ENCODE peak calls at places on chromosomes 5 and 9, in nine cellular contexts. T, W, U, L, X, B, C, H and O are unnamed samples.

GRCh38 chr5:34916518-34916917 is 1.0 kb downstream of the BRIX1 start:
- DNase-seq in B (no peak), U (no peak), W (no peak), X (no peak), H (no peak), T (no peak), L (no peak), C (no peak), O (no peak)

GRCh38 chr5:133319244-133319643 is 267.4 kb downstream of the HSPA4 start:
- DNase-seq in U (no peak), X (no peak), C (no peak), L (no peak), H (no peak), T (no peak), W (no peak), B (no peak), O (no peak)

GRCh38 chr5:140969880-140970279 is 3.6 kb downstream of the PCDHAC2 start:
- DNase-seq in T (no peak), W (no peak), H (no peak), L (no peak), X (no peak), U (no peak), B (no peak), C (no peak), O (no peak)

GRCh38 chr9:99515874-99516656 is 294.0 kb downstream of the SEC61B start:
- DNase-seq in L (no peak), C (no peak), U (no peak), W (no peak), X (no peak), B (no peak), T (no peak), H (no peak), O (no peak)

GRCh38 chr5:38563624-38564023 is 7.2 kb upstream of the LIFR start:
- DNase-seq in L (no peak), T (no peak), B (no peak), U (no peak), X (no peak), H (no peak), W (no peak), C (no peak), O (no peak)

GRCh38 chr9:129490583-129491485 is 130.1 kb downstream of the C9orf50 start:
- DNase-seq in W (peak; percentile 45), H (peak; percentile 46), X (peak; percentile 76), C (peak; percentile 60), L (no peak), T (no peak), U (no peak), B (no peak), O (no peak)

GRCh38 chr9:104927216-104927911 is 591 bp downstream of the ABCA1 start:
- DNase-seq in L (peak; percentile 54), C (peak; percentile 42), W (peak; percentile 37), X (peak; percentile 79), B (no peak), H (peak; percentile 35), T (no peak), U (peak; percentile 48), O (no peak)

GRCh38 chr9:86731511-86731993 is 215.8 kb downstream of the GAS1 start:
- DNase-seq in H (no peak), W (no peak), C (no peak), B (no peak), L (no peak), U (no peak), T (no peak), X (no peak), O (no peak)

GRCh38 chr5:76974768-76975167 is 21.9 kb downstream of the CRHBP start:
- DNase-seq in H (no peak), X (no peak), L (no peak), W (no peak), T (no peak), U (no peak), B (no peak), C (no peak), O (no peak)

GRCh38 chr5:180389252-180390101 is 36.3 kb upstream of the GFPT2 start:
- DNase-seq in L (peak; percentile 70), X (peak; percentile 54), T (no peak), W (no peak), H (peak; percentile 61), B (no peak), U (no peak), C (no peak), O (no peak)

GRCh38 chr5:33472805-33473409 is 32.1 kb downstream of the TARS1 start:
- DNase-seq in W (no peak), U (no peak), H (no peak), X (no peak), C (no peak), T (no peak), B (no peak), L (no peak), O (no peak)

GRCh38 chr9:131734165-131734610 is 5.7 kb downstream of the RAPGEF1 start:
- DNase-seq in X (no peak), L (peak; percentile 66), U (no peak), H (peak; percentile 53), T (no peak), B (no peak), C (no peak), W (no peak), O (no peak)

GRCh38 chr5:77644443-77645157 is 6.1 kb upstream of the OTP start:
- DNase-seq in U (no peak), X (no peak), H (no peak), T (no peak), B (no peak), C (no peak), L (no peak), W (no peak), O (no peak)

DNA sequence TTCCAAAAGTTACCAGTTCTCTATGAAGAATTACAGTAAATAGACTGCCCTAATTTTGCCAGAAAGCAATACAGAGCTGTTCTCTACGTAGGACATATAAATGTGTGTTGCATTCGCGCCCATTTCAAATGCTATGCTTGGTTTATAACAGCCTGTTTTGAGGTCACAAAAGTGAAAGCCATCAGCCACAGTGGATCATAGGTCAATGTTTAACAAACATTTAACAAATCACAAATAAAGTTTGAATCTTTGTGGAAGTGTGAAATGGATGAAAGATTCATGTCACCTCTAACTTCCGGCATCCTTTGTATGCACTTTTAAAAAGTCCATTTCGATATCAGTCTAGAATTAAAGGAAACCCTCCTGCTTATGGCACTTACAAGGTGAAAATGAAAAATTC is 371.3 kb downstream of the GLIS3 start:
- DNase-seq in U (no peak), B (no peak), H (no peak), L (no peak), W (no peak), C (no peak), X (no peak), T (no peak), O (no peak)
- H3K4me3 ChIP-seq in U (no peak overlapping the region), B (no peak overlapping the region), H (no peak overlapping the region), L (no peak overlapping the region), W (no peak overlapping the region), C (no peak overlapping the region), X (no peak overlapping the region), T (no peak overlapping the region), O (no peak overlapping the region)

GRCh38 chr5:126454535-126454934 is 31.3 kb downstream of the GRAMD2B start:
- DNase-seq in C (no peak), H (no peak), T (no peak), B (no peak), X (no peak), W (no peak), L (no peak), U (no peak), O (no peak)

GRCh38 chr5:126454081-126454480 is 30.9 kb downstream of the GRAMD2B start:
- DNase-seq in B (no peak), U (no peak), H (peak; percentile 48), C (no peak), W (no peak), T (no peak), X (no peak), L (peak; percentile 28), O (peak; percentile 63)

GRCh38 chr5:126455264-126455663 is 32.1 kb downstream of the GRAMD2B start:
- DNase-seq in X (no peak), W (no peak), L (no peak), H (no peak), B (no peak), U (no peak), T (no peak), C (no peak), O (no peak)

GRCh38 chr5:126455728-126456127 is 32.5 kb downstream of the GRAMD2B start:
- DNase-seq in L (no peak), X (no peak), T (no peak), U (no peak), W (no peak), B (no peak), C (no peak), H (no peak), O (no peak)

DNA sequence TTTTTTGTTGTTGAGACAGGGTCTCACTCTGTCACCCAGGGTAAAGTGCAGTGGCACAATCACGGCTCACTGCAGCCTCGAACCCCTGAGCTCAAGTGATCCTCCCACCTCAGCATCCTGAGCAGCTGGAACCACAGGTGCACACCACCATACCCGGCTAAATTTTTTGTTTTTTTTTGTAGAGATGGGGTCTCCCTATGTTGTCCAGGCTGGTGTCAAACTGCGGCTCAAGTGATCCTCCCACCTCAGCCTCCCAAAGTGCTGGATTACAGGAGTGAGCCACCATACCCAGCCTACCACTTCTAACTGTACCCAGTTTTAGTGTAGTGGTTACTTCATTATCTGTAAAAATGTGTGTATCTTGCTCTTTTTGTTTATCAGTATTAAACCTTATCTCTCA is 33.0 kb downstream of the GRAMD2B start:
- DNase-seq in L (no peak), W (no peak), H (no peak), T (no peak), U (no peak), C (no peak), X (no peak), B (no peak), O (no peak)
- H3K27ac ChIP-seq in L (no peak overlapping the region), W (no peak overlapping the region), H (peak overlapping the region; percentile 60), T (no peak overlapping the region), U (no peak overlapping the region), C (peak overlapping the region; percentile 26), X (no peak overlapping the region), B (no peak overlapping the region), O (no peak overlapping the region)

GRCh38 chr5:69042500-69042899 is 51.3 kb upstream of the SLC30A5 start:
- DNase-seq in T (no peak), X (no peak), W (no peak), L (no peak), B (peak; percentile 10), H (no peak), U (no peak), C (no peak), O (no peak)
- TF ChIP-seq CTCF in T (no peak), X (no peak), W (no peak), L (no peak), B (no peak), H (no peak), U (no peak), C (no peak), O (no peak)

DNA sequence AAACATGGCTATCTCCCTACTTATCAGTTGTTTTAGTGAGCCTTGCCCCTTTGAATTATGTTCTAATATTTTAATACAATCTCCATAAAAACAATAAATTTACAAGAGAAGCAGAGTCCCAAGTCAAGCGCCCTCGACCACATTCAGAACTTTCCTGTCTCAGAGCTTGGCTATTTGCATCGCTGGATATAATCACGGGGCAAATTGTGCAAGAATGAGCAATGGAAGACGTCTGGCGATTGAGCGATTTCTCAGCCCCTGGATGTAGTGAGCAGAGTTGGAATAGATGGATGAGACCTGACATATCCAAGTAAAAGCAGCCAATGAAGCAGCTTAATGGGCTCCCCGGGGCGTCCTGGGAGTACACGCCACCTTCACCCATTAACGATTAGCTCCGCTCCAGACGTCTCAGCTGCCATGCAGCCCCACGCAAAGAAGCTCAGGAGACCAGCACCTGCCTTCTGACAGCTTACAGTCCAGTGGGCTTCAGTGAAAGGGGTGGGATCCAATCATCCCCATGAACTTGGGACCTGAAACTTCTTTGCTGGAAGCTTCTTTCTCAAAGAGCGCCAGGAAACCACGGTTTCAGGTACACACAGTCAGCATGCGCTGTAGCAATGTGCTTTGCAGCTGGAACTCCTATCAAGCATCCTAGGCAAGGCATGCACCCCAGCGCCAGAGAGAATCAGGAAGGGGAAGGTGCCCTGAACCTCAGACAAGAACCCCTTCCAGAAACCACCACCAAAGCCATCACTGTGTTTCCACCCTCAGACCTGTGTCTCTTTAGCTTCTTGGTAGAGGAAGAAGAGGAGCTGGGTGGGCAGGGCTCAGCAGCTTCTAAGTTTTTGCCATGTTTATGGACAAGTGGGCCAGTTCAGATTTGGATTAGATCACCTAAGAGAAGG is 92.0 kb upstream of the IRX4 start:
- DNase-seq in W (no peak), X (no peak), U (no peak), L (no peak), B (no peak), H (no peak), C (no peak), T (no peak), O (no peak)
- H3K4me3 ChIP-seq in W (no peak overlapping the region), X (no peak overlapping the region), U (no peak overlapping the region), L (no peak overlapping the region), B (no peak overlapping the region), H (no peak overlapping the region), C (no peak overlapping the region), T (no peak overlapping the region), O (no peak overlapping the region)